ENCODE peak calls at places on chromosomes 7 and 10, in seven cellular contexts. W is body of pancreas; P is left cardiac atrium; O is naive thymus-derived CD8-positive, alpha-beta T cell; Z is IMR-90; L is AG10803; T is natural killer cell treated with Interleukin-12 subunit alpha and Interleukin-12 subunit beta and Interleukin-15 and Interleukin-18, amount 100 ng/mL, for 72 hours. I is an unnamed sample.

GRCh38 chr10:73159038-73159648 is 8.7 kb downstream of the ECD start:
- DNase-seq in W (peak), P (peak), O (peak), Z (peak), L (peak), T (no peak), I (peak)

GRCh38 chr7:31099451-31100444 is 47.6 kb downstream of the ADCYAP1R1 start:
- DNase-seq in W (no peak), P (no peak), O (no peak), Z (no peak), L (no peak), T (peak), I (no peak)

GRCh38 chr7:116438274-116438673 is 61.3 kb upstream of the CAV2 start:
- DNase-seq in W (peak), P (no peak), O (no peak), Z (peak), L (peak), T (no peak), I (no peak)

GRCh38 chr10:115866174-115866573 is 406.8 kb downstream of the GFRA1 start:
- DNase-seq in W (no peak), P (no peak), O (no peak), Z (no peak), L (no peak), T (no peak), I (no peak)

GRCh38 chr7:54542920-54543539 is 855 bp downstream of the VSTM2A start:
- DNase-seq in W (no peak), P (no peak), O (no peak), Z (peak), L (peak), T (no peak), I (no peak)

GRCh38 chr10:36634916-36635315 is 490.5 kb upstream of the ANKRD30A start:
- DNase-seq in W (no peak), P (no peak), O (no peak), Z (peak), L (peak), T (no peak), I (no peak)

GRCh38 chr10:117246997-117247667 is 6.2 kb downstream of the SLC18A2 start:
- DNase-seq in W (no peak), P (no peak), O (no peak), Z (no peak), L (peak), T (no peak), I (no peak)

GRCh38 chr10:132359305-132360040 is 27.5 kb downstream of the LRRC27 start:
- DNase-seq in W (no peak), P (no peak), O (no peak), Z (no peak), L (no peak), T (no peak), I (no peak)

GRCh38 chr10:12350167-12350872 is 973 bp downstream of the CAMK1D start:
- DNase-seq in W (peak), P (peak), O (peak), Z (peak), L (peak), T (no peak), I (peak)

GRCh38 chr7:142885311-142886230 is at the start of gene TRPV6:
- DNase-seq in W (peak), P (no peak), O (no peak), Z (no peak), L (no peak), T (no peak), I (no peak)

GRCh38 chr10:69492746-69493462 is 41.6 kb downstream of the TSPAN15 start:
- DNase-seq in W (no peak), P (no peak), O (no peak), Z (no peak), L (no peak), T (no peak), I (no peak)

GRCh38 chr7:148303295-148304013 is 287.1 kb upstream of the C7orf33 start:
- DNase-seq in W (peak), P (peak), O (no peak), Z (no peak), L (peak), T (no peak), I (no peak)

GRCh38 chr10:73076361-73077183 is 20.1 kb downstream of the P4HA1 start:
- DNase-seq in W (peak), P (peak), O (no peak), Z (peak), L (peak), T (no peak), I (no peak)

GRCh38 chr10:120262857-120263547 is 194.0 kb upstream of the PLPP4 start:
- DNase-seq in W (no peak), P (no peak), O (no peak), Z (no peak), L (peak), T (no peak), I (no peak)

GRCh38 chr10:5047912-5048628 is 44.4 kb upstream of the AKR1C2 start:
- DNase-seq in W (no peak), P (no peak), O (no peak), Z (peak), L (peak), T (no peak), I (no peak)

GRCh38 chr10:63068246-63068645 is 64.9 kb upstream of the NRBF2 start:
- DNase-seq in W (no peak), P (no peak), O (no peak), Z (no peak), L (peak), T (no peak), I (no peak)

GRCh38 chr10:92354587-92354986 is 63.6 kb downstream of the MARCHF5 start:
- DNase-seq in W (no peak), P (no peak), O (no peak), Z (no peak), L (no peak), T (no peak), I (no peak)

GRCh38 chr10:23158370-23158769 is 33.7 kb upstream of the PTF1A start:
- DNase-seq in W (peak), P (no peak), O (peak), Z (peak), L (peak), T (no peak), I (no peak)

GRCh38 chr10:50572017-50572491 is 51.7 kb downstream of the SGMS1 start:
- DNase-seq in W (no peak), P (no peak), O (no peak), Z (no peak), L (no peak), T (no peak), I (no peak)

GRCh38 chr7:20343211-20343610 is 12.5 kb downstream of the ITGB8 start:
- DNase-seq in W (peak), P (no peak), O (no peak), Z (no peak), L (no peak), T (no peak), I (no peak)

GRCh38 chr7:16755397-16755796 is 1.8 kb downstream of the TSPAN13 start:
- DNase-seq in W (no peak), P (no peak), O (no peak), Z (peak), L (peak), T (no peak), I (no peak)

GRCh38 chr7:156180451-156181229 is 368.4 kb upstream of the SHH start:
- DNase-seq in W (no peak), P (no peak), O (no peak), Z (no peak), L (no peak), T (no peak), I (no peak)

GRCh38 chr7:72492446-72492845 is 80.3 kb upstream of the CALN1 start:
- DNase-seq in W (peak), P (peak), O (no peak), Z (no peak), L (no peak), T (no peak), I (no peak)

GRCh38 chr7:24572421-24573007 is 738 bp upstream of the PALS2 start:
- DNase-seq in W (peak), P (peak), O (peak), Z (peak), L (peak), T (peak), I (peak)

GRCh38 chr10:121157998-121158397 is 306.8 kb downstream of the WDR11 start:
- DNase-seq in W (no peak), P (peak), O (no peak), Z (no peak), L (no peak), T (no peak), I (no peak)

GRCh38 chr10:44389150-44389549 is 4.3 kb upstream of the CXCL12 start:
- DNase-seq in W (peak), P (peak), O (no peak), Z (no peak), L (no peak), T (no peak), I (no peak)

GRCh38 chr7:112186300-112186699 is 19.9 kb downstream of the DOCK4 start:
- DNase-seq in W (no peak), P (no peak), O (no peak), Z (no peak), L (no peak), T (no peak), I (no peak)

I was measured in T-cell.